ENCODE peak calls at places on chromosomes 1 and 21, in six cellular contexts. S, K, L, Q, W and M are unnamed samples.

GRCh38 chr1:200048244-200048643 is 20.7 kb downstream of the NR5A2 start:
- DNase-seq in L (peak; percentile 97), Q (peak; percentile 88), S (no peak), K (peak; percentile 24), W (no peak), M (peak; percentile 95)

GRCh38 chr1:119893238-119893791 is 3.0 kb downstream of the ADAM30 start:
- DNase-seq in Q (no peak), W (no peak), L (no peak), S (no peak), K (no peak), M (no peak)

GRCh38 chr1:242147096-242147976 is 148.4 kb upstream of the MAP1LC3C start:
- DNase-seq in L (no peak), Q (no peak), S (no peak), W (no peak), K (no peak), M (peak; percentile 23)

GRCh38 chr1:10429868-10430215 is 391 bp upstream of the CENPS start:
- DNase-seq in K (no peak), S (peak; percentile 17), Q (no peak), W (no peak), L (no peak), M (no peak)

GRCh38 chr1:210822897-210823296 is 311.1 kb downstream of the KCNH1 start:
- DNase-seq in S (no peak), Q (no peak), L (no peak), W (no peak), K (no peak), M (no peak)

GRCh38 chr1:156582388-156583022 is 3.0 kb downstream of the TTC24 start:
- DNase-seq in Q (no peak), W (no peak), L (peak; percentile 38), K (no peak), S (no peak), M (no peak)

GRCh38 chr1:154351363-154352068 is 26.2 kb downstream of the ATP8B2 start:
- DNase-seq in L (no peak), S (no peak), W (no peak), K (no peak), Q (no peak), M (no peak)

GRCh38 chr1:24878775-24879742 is 51.0 kb downstream of the RUNX3 start:
- DNase-seq in K (no peak), Q (no peak), S (peak; percentile 47), L (no peak), W (peak; percentile 20), M (no peak)

DNA sequence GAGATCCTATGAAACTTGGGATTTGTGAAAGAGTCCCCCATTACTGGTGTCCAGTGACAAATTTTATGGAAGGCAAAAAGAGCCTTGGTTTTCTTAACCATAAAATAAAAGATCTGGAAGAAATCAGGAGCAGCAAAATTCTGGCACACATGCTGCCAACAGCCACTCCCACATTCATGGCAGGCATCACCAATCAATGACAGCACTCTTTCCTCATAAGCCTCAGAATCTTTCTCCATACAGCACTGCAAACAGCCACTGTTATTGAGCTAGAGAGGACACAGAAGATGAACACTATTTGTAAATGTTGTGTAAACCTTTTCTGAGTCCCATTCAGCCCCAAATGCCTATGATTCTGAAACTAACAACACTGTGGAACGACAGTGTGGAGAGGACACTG is 162.2 kb downstream of the RRAGC start:
- DNase-seq in Q (no peak), K (no peak), L (no peak), S (no peak), W (no peak), M (no peak)
- H2BK15ac ChIP-seq in Q (no peak overlapping the region), K (no peak overlapping the region), L (no peak overlapping the region), S (no peak overlapping the region), W (no peak overlapping the region), M (no peak overlapping the region)

DNA sequence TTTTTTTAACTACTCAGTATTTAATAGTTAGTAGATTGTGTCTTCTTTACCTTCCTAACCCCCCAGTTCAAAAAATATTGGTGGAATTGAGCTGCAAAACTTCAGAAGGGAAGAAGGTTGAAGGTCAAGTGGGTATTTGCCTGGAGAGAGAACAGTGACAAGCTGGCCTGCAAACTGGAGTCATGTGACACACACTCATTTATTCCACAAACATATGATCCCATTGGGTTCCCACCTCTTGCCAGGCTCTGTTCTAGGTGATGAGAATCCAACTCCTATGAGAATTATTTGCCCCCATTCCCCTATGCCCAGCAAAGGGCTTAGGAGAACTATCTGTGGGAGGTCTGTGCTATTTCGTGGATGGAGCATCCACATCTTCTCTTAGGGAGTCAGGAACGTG is 3.5 kb upstream of the PEF1 start:
- DNase-seq in Q (no peak), W (peak; percentile 64), K (no peak), S (no peak), L (no peak), M (no peak)
- H3K79me1 ChIP-seq in Q (no peaks in the 10 kb centered on the region), W (peaks cover 10% of the 10 kb centered on the region), K (peaks cover 3% of the 10 kb centered on the region), S (peaks cover 23% of the 10 kb centered on the region), L (no peaks in the 10 kb centered on the region), M (peaks cover 8% of the 10 kb centered on the region)

GRCh38 chr1:30824736-30825429 is 67.3 kb upstream of the LAPTM5 start:
- DNase-seq in L (no peak), W (no peak), S (no peak), Q (no peak), K (no peak), M (no peak)

GRCh38 chr1:30834249-30834648 is 74.3 kb downstream of the SDC3 start:
- DNase-seq in L (no peak), W (no peak), Q (no peak), S (no peak), K (no peak), M (no peak)

GRCh38 chr1:30829889-30830288 is 72.3 kb upstream of the LAPTM5 start:
- DNase-seq in S (no peak), K (no peak), W (no peak), L (no peak), Q (no peak), M (no peak)

DNA sequence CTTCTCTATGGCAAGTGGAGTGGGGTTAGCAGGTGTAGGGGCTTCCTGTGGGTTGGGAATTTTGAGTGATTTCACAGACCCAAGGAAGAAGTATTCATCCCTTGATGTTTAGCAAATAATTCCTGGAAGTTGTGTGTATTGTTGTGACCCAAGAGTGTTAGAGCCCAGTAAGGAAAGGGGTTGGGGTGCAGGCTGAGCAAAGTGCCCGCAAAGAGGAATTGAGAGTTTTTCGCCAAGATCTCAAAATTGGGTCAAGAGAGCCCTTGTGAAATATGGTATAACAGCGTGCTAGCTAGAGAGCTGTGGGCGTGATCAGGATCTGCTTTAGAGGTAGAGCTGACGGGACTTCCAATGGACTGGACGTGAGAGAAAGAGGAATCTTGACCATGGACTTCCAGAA is 73.0 kb upstream of the LAPTM5 start:
- DNase-seq in L (no peak), K (no peak), W (no peak), S (no peak), Q (no peak), M (no peak)
- H2BK15ac ChIP-seq in L (no peak overlapping the region), K (no peak overlapping the region), W (no peak overlapping the region), S (no peak overlapping the region), Q (no peak overlapping the region), M (no peak overlapping the region)

DNA sequence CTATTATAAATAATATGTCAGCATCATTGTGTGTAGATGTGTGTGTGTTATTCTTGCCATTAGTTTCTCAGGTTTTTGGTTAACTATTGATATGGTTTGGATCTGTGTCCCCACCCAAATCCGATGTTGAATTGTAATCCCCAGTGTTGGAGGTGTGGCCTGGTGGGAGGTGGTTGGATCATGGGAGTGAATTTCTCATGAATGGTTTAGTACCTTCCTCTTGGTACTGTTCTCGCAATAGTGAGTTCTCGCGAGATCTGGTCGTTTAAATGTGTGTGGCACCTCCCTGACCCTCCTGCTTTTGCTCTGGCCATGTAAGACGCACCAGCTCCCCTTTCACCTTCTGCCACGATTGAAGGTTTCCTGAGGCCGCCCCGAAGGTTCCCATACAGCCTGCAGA is 9.6 kb upstream of the POFUT2 start:
- DNase-seq in L (no peak), W (no peak), Q (no peak), S (no peak), K (no peak), M (no peak)
- H3K79me1 ChIP-seq in L (no peaks in the 10 kb centered on the region), W (peaks cover 20% of the 10 kb centered on the region), Q (no peaks in the 10 kb centered on the region), S (peaks cover 64% of the 10 kb centered on the region), K (peaks cover 2% of the 10 kb centered on the region), M (no peaks in the 10 kb centered on the region)

GRCh38 chr1:29330856-29331255 is 94.5 kb downstream of the PTPRU start:
- DNase-seq in S (no peak), L (no peak), Q (no peak), W (no peak), K (no peak), M (no peak)

GRCh38 chr1:29331731-29332130 is 95.4 kb downstream of the PTPRU start:
- DNase-seq in L (no peak), Q (no peak), W (no peak), K (no peak), S (no peak), M (no peak)

GRCh38 chr1:29331309-29331708 is 95.0 kb downstream of the PTPRU start:
- DNase-seq in Q (no peak), L (no peak), S (no peak), W (no peak), K (no peak), M (no peak)

GRCh38 chr1:29328897-29329775 is 92.8 kb downstream of the PTPRU start:
- DNase-seq in Q (no peak), W (no peak), L (no peak), S (no peak), K (no peak), M (no peak)

DNA sequence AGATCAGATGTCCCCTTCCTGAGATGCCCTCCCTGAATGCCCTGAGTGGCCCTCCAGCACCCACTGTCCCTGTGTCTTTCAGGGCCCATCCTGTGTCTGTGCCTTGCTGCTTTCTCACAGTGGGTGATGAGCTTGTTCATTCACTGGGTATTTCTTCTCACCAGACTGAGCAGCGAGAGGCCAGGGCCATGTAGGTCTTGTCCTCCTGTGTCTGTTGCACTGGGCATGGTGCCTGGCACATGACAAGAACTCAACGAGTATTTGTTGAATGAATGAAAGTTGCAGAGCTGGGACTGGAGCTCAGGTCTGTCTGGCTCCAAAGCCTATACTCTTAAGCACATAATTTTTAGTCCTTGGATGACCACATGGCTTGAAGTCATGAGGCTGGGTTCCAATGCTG is 93.8 kb downstream of the PTPRU start:
- DNase-seq in Q (no peak), W (no peak), K (no peak), L (no peak), S (no peak), M (no peak)
- H2BK15ac ChIP-seq in Q (no peak overlapping the region), W (no peak overlapping the region), K (no peak overlapping the region), L (no peak overlapping the region), S (no peak overlapping the region), M (no peak overlapping the region)

GRCh38 chr21:45363921-45364463 is 41.0 kb upstream of the COL18A1 start:
- DNase-seq in W (peak; percentile 100), L (no peak), Q (no peak), S (peak; percentile 99), K (no peak), M (peak; percentile 86)

GRCh38 chr21:45366476-45366875 is 38.5 kb upstream of the COL18A1 start:
- DNase-seq in K (no peak), S (no peak), Q (no peak), L (no peak), W (no peak), M (no peak)

GRCh38 chr21:45364464-45365185 is 40.3 kb upstream of the COL18A1 start:
- DNase-seq in S (peak; percentile 89), K (no peak), Q (no peak), W (peak; percentile 84), L (no peak), M (no peak)

GRCh38 chr21:45365608-45366241 is 39.2 kb upstream of the COL18A1 start:
- DNase-seq in W (peak; percentile 40), Q (peak; percentile 61), L (peak; percentile 66), S (peak; percentile 68), K (no peak), M (peak; percentile 98)

GRCh38 chr21:45365186-45365607 is 39.8 kb upstream of the COL18A1 start:
- DNase-seq in S (no peak), Q (no peak), W (no peak), L (no peak), K (no peak), M (no peak)
- H3K79me1 ChIP-seq in S (peaks cover 25% of the 10 kb centered on the region), Q (no peaks in the 10 kb centered on the region), W (peaks cover 3% of the 10 kb centered on the region), L (no peaks in the 10 kb centered on the region), K (peaks cover 2% of the 10 kb centered on the region), M (no peaks in the 10 kb centered on the region)